ENCODE peak calls at places on chromosomes 11 and 22, in nine cellular contexts. W, U, V, K, R, G, O, Z and Q are unnamed samples.

GRCh38 chr11:127000991-127001390 is 421 bp upstream of the KIRREL3 start:
- DNase-seq in W (no peak), U (no peak), V (no peak), K (no peak), R (no peak), G (no peak), O (no peak), Z (no peak), Q (no peak)

GRCh38 chr11:63698976-63699733 is 17.9 kb downstream of the RTN3 start:
- DNase-seq in W (no peak), U (no peak), V (no peak), K (no peak), R (no peak), G (no peak), O (no peak), Z (no peak), Q (no peak)

GRCh38 chr22:25485626-25486545 is 78.6 kb upstream of the GRK3 start:
- DNase-seq in W (no peak), U (no peak), V (no peak), K (no peak), R (no peak), G (no peak), O (no peak), Z (no peak), Q (no peak)

GRCh38 chr11:94674005-94674491 is 94.1 kb upstream of the AMOTL1 start:
- DNase-seq in W (no peak), U (no peak), V (no peak), K (no peak), R (no peak), G (no peak), O (no peak), Z (peak), Q (no peak)

GRCh38 chr11:112321521-112322172 is 61.0 kb upstream of the PLET1 start:
- DNase-seq in W (no peak), U (peak), V (peak), K (peak), R (no peak), G (peak), O (peak), Z (no peak), Q (peak)

GRCh38 chr22:48756146-48757111 is 1071.2 kb downstream of the BRD1 start:
- DNase-seq in W (no peak), U (no peak), V (no peak), K (no peak), R (no peak), G (peak), O (no peak), Z (no peak), Q (no peak)

GRCh38 chr11:26143553-26144308 is 188.2 kb upstream of the ANO3 start:
- DNase-seq in W (no peak), U (no peak), V (no peak), K (peak), R (no peak), G (no peak), O (no peak), Z (no peak), Q (no peak)

GRCh38 chr11:65594991-65595920 is at the start of gene KCNK7:
- DNase-seq in W (no peak), U (no peak), V (no peak), K (no peak), R (no peak), G (no peak), O (peak), Z (no peak), Q (no peak)

GRCh38 chr11:10379433-10379832 is 74.6 kb downstream of the ADM start:
- DNase-seq in W (no peak), U (no peak), V (no peak), K (no peak), R (no peak), G (no peak), O (peak), Z (no peak), Q (peak)

GRCh38 chr22:39234157-39234793 is 10.5 kb downstream of the PDGFB start:
- DNase-seq in W (no peak), U (no peak), V (no peak), K (no peak), R (no peak), G (peak), O (no peak), Z (peak), Q (peak)

GRCh38 chr11:61747389-61748285 is 4.8 kb upstream of the MYRF start:
- DNase-seq in W (peak), U (no peak), V (peak), K (peak), R (peak), G (peak), O (peak), Z (peak), Q (peak)

GRCh38 chr11:10925149-10925926 is 67.5 kb upstream of the ZBED5 start:
- DNase-seq in W (no peak), U (no peak), V (no peak), K (no peak), R (no peak), G (no peak), O (no peak), Z (no peak), Q (no peak)

GRCh38 chr11:86492370-86493030 is 117.8 kb downstream of the CCDC81 start:
- DNase-seq in W (no peak), U (no peak), V (no peak), K (no peak), R (no peak), G (no peak), O (no peak), Z (peak), Q (no peak)

GRCh38 chr11:75813622-75814039 is 1.4 kb upstream of the UVRAG start:
- DNase-seq in W (no peak), U (no peak), V (no peak), K (no peak), R (no peak), G (no peak), O (no peak), Z (no peak), Q (no peak)

GRCh38 chr11:26231252-26231661 is 100.7 kb upstream of the ANO3 start:
- DNase-seq in W (no peak), U (peak), V (no peak), K (no peak), R (no peak), G (no peak), O (peak), Z (no peak), Q (peak)

GRCh38 chr22:23071163-23072034 is 1.1 kb downstream of the GNAZ start:
- DNase-seq in W (no peak), U (no peak), V (peak), K (no peak), R (no peak), G (no peak), O (no peak), Z (peak), Q (no peak)

GRCh38 chr11:130454495-130455262 is 6.2 kb downstream of the ADAMTS15 start:
- DNase-seq in W (no peak), U (no peak), V (no peak), K (no peak), R (no peak), G (no peak), O (peak), Z (no peak), Q (peak)

GRCh38 chr11:61978703-61979661 is 11.5 kb upstream of the FTH1 start:
- DNase-seq in W (no peak), U (no peak), V (peak), K (no peak), R (no peak), G (no peak), O (peak), Z (peak), Q (peak)

GRCh38 chr11:44101098-44101497 is 5.6 kb downstream of the EXT2 start:
- DNase-seq in W (no peak), U (no peak), V (no peak), K (no peak), R (no peak), G (no peak), O (no peak), Z (no peak), Q (no peak)

GRCh38 chr22:29310863-29311339 is 4.5 kb downstream of the GAS2L1 start:
- DNase-seq in W (no peak), U (peak), V (peak), K (no peak), R (peak), G (peak), O (peak), Z (peak), Q (peak)

GRCh38 chr11:2516276-2517015 is 71.6 kb downstream of the KCNQ1 start:
- DNase-seq in W (no peak), U (no peak), V (no peak), K (no peak), R (no peak), G (peak), O (no peak), Z (peak), Q (no peak)

GRCh38 chr11:70860855-70861254 is 391.5 kb downstream of the SHANK2 start:
- DNase-seq in W (no peak), U (no peak), V (no peak), K (no peak), R (no peak), G (no peak), O (no peak), Z (no peak), Q (no peak)

GRCh38 chr22:47591016-47591415 is 828.6 kb downstream of the TBC1D22A start:
- DNase-seq in W (no peak), U (no peak), V (no peak), K (no peak), R (no peak), G (peak), O (no peak), Z (no peak), Q (no peak)

GRCh38 chr11:62504158-62504973 is 42.2 kb downstream of the AHNAK start:
- DNase-seq in W (no peak), U (no peak), V (no peak), K (no peak), R (no peak), G (no peak), O (no peak), Z (no peak), Q (no peak)

GRCh38 chr11:117127164-117127563 is 16.9 kb upstream of the PAFAH1B2 start:
- DNase-seq in W (no peak), U (no peak), V (no peak), K (no peak), R (no peak), G (no peak), O (no peak), Z (no peak), Q (no peak)

DNA sequence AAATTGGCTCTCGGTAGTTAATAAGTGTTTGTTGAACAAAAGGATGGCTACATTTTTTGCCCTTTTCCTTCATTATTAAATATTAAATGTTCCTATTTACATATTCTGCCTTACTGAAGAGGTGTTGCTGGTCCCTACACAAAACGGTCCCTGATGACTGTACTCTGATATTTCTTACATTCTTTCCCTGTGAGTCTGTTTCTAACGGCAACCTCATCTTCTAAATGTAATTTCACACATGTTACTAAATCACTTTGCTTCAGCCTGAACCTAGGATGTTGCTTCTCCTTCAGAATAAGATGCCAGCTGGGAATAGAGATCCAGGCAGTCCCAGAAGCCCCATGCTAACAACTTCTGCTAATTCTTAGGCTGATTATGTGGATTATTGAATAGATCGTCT is 50.3 kb downstream of the SPON1 start:
- DNase-seq in W (no peak), U (no peak), V (no peak), K (no peak), R (no peak), G (no peak), O (peak), Z (no peak), Q (peak)
- TF ChIP-seq CTCF in W (no peak), U (no peak), V (no peak), K (no peak), R (no peak), G (no peak), O (no peak), Z (no peak), Q (no peak)

DNA sequence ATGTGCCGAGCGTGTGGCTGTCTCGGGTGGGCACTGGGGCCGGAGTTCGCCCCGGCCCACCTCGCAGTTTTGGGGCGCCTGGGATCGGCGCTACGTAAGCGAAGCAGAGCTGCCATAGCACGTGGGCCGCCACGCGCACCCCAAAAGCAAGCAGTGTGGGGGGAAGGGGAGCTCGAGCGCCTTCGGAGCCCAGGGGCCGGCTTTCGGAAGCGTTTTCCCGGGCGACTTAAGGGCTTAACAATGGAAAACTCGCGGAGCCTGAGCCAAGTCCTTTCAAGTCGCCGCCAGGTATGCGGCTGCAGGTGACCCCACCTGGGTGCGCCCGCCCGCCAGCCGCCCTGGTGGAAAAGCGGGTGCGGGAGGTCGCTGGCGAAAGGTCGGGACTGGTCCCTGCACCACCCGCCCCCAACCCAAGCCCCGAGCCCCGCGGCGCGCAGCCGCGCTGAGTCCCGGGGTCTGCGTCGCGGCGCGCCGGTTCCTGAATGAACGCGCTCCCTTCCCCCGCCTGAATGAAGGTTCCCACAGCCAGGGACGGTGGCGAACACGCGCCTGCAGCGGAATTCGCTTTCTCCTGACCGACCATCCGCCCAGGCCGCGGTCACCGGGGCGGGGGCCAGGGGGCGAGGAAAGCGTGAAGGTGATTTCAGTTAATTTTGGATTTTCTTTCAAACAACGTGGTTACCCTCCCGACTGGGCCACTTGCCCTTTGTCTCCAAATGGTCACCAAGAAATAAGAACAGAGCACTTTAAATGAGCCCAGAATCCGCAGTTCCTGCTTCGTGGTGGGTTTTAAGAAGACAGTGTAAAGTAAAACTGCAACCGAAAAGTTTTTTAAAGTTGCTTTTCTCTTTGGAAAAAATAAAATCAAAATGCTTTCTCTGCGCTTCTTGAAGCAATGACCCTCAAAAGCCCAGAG is 2.7 kb upstream of the CCND1 start:
- DNase-seq in W (no peak), U (no peak), V (peak), K (no peak), R (no peak), G (peak), O (peak), Z (no peak), Q (peak)
- H3K4me3 ChIP-seq in W (no peak), U (peak), V (no peak), K (peak), R (peak), G (peak), O (peak), Z (no peak), Q (peak)

DNA sequence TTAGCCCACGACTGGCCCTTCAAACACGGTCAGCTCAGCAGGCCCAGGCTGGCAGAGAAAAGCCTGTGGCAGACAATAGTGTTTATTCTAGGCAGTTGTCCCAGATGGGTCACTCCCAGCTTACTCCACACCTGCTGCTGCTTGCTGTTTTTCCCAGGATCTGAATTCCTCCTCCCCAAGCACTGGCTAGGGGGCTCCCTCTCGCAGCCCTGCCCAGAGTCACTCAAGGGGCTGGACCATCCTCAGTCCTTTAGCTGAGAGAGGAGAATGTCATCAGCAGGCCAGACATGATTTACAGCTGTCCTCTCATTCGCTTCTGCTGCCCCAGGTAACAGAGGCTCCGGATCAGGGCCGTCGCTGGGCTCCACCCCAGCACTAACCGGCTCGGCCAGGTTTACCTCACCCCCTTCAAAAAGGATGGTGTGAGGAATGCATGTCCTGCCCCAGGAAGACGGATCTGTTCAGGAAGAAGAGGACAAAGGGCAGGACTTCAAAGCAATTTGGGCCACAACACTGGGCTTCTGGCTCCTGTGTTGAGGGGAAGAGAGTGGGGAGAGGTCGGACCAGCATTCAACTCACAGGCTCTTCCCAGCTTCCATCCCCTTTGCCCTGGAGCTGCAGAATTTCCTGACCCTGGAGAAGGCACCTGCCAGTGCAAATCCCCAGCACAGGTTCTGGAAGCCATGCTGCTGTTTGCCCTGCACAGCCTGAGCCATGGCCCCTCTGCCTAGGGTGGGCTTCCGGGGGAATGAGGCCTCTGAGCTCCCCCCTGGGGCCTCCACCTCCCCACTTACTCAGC is 59.7 kb upstream of the BARX2 start:
- DNase-seq in W (no peak), U (no peak), V (peak), K (no peak), R (no peak), G (no peak), O (no peak), Z (no peak), Q (no peak)
- TF ChIP-seq CTCF in W (no peak), U (no peak), V (no peak), K (no peak), R (no peak), G (no peak), O (no peak), Z (no peak), Q (no peak)

GRCh38 chr11:9136731-9137130 is 45.3 kb upstream of the SCUBE2 start:
- DNase-seq in W (no peak), U (no peak), V (no peak), K (no peak), R (no peak), G (no peak), O (no peak), Z (no peak), Q (no peak)

GRCh38 chr11:9139628-9140357 is 48.4 kb upstream of the SCUBE2 start:
- DNase-seq in W (no peak), U (no peak), V (peak), K (no peak), R (no peak), G (no peak), O (no peak), Z (no peak), Q (no peak)

GRCh38 chr11:9138133-9138453 is 46.7 kb upstream of the SCUBE2 start:
- DNase-seq in W (no peak), U (no peak), V (no peak), K (no peak), R (no peak), G (no peak), O (no peak), Z (no peak), Q (no peak)

GRCh38 chr11:9138612-9139579 is 47.5 kb upstream of the SCUBE2 start:
- DNase-seq in W (no peak), U (peak), V (peak), K (no peak), R (peak), G (no peak), O (peak), Z (peak), Q (peak)

DNA sequence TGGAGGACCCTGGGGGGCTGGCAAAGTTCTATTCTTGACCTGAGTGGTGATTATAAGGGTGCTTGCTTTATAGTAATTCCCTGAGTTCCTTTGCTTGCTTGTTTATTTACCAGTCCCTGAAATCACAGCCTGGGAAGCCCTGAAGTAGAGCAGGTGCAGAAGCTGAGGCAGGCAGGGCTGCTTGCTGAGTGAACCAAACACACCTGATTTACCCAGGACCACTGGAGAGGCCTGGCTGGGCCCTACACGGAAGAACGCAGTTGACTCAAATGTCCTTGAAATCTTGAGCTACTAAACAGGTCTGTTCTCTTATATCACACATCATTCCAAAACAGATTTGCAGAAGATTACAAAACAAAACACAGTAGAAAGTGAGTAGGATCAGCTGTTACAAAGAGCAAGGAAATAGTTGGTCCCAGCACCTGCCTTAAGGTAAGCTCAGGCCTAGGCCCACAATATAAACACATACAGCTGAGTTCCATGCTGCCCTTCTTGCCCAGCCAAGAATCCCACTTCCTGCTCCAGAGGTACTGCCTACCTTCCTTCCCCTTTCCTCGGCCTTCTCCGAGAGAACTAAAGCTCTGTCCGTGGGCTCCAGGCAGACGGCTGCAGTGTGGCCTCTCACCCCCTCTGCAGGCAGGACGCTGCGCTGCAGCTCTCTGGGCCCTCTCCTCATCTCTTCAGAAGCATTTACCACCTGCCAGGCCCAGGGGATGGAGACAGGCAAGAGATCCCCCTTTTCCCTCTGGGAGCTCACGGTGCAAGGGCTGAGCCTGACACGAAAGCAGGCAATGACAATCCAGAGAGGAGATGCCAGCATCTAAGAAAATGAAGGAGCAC is 46.1 kb upstream of the SCUBE2 start:
- DNase-seq in W (peak), U (peak), V (peak), K (peak), R (peak), G (peak), O (peak), Z (peak), Q (peak)
- H3K4me3 ChIP-seq in W (no peak), U (no peak), V (no peak), K (no peak), R (no peak), G (no peak), O (no peak), Z (no peak), Q (no peak)

DNA sequence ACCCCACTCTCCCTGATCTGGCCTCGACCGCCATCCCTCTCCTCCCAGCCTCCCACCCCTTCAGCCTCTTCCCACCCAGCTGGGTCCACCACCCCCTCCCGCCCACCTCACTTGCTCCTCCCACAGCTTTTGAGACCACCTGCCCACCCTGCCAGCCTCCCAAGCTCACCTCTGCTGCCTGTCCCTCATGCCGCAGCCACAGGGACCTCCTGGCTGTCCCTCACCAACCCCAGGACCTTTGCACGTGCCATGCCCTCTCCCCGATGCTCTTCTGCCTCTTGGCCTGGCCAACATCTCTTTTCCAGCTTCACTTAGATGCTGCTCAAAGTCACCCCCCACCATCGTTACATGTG is 6.5 kb downstream of the PNPLA5 start:
- DNase-seq in W (no peak), U (no peak), V (no peak), K (no peak), R (no peak), G (no peak), O (no peak), Z (no peak), Q (no peak)
- TF ChIP-seq CTCF in W (peak), U (no peak), V (no peak), K (no peak), R (no peak), G (peak), O (no peak), Z (peak), Q (no peak)

GRCh38 chr11:81331611-81332205 is 1402.0 kb downstream of the FAM181B start:
- DNase-seq in W (no peak), U (no peak), V (no peak), K (no peak), R (no peak), G (no peak), O (no peak), Z (no peak), Q (no peak)
- H3K4me3 ChIP-seq in W (no peak), U (no peak), V (no peak), K (no peak), R (no peak), G (no peak), O (no peak), Z (no peak), Q (no peak)

GRCh38 chr11:106415510-106415909 is 338.0 kb downstream of the AASDHPPT start:
- DNase-seq in W (no peak), U (no peak), V (peak), K (no peak), R (no peak), G (no peak), O (no peak), Z (no peak), Q (no peak)
- TF ChIP-seq CTCF in W (no peak), U (no peak), V (no peak), K (no peak), R (no peak), G (no peak), O (no peak), Z (no peak), Q (no peak)